ENCODE peak calls at places on chromosomes 6 and 20, in six cellular contexts. Q is lower lobe of right lung, X is body of pancreas, R is psoas muscle, N is HepG2, F is Panc1. L is an unnamed sample.

GRCh38 chr20:50931048-50931305 is 260 bp downstream of the ADNP start:
- ATAC-seq in Q (peak; percentile 62), X (peak; percentile 19), R (peak; percentile 47), N (peak; percentile 15), F (peak; percentile 61), L (peak; percentile 24)

GRCh38 chr6:90401933-90402830 is 105.5 kb upstream of the BACH2 start:
- ATAC-seq in Q (peak; percentile 14), X (no peak), R (no peak), N (no peak), F (no peak), L (no peak)

GRCh38 chr6:139990865-139991264 is 616.4 kb upstream of the CITED2 start:
- ATAC-seq in Q (peak; percentile 85), X (peak; percentile 42), R (peak; percentile 68), N (no peak), F (no peak), L (peak; percentile 82)

GRCh38 chr20:51121272-51121671 is 98.4 kb upstream of the KCNG1 start:
- ATAC-seq in Q (no peak), X (peak; percentile 36), R (no peak), N (no peak), F (peak; percentile 51), L (peak; percentile 25)

GRCh38 chr6:83592770-83593394 is 80.5 kb downstream of the PRSS35 start:
- ATAC-seq in Q (peak; percentile 53), X (peak; percentile 45), R (no peak), N (peak; percentile 98), F (peak; percentile 84), L (no peak)

GRCh38 chr6:128275030-128275429 is 245.4 kb downstream of the PTPRK start:
- ATAC-seq in Q (no peak), X (no peak), R (no peak), N (no peak), F (peak; percentile 85), L (no peak)

GRCh38 chr6:21807299-21807698 is 213.7 kb downstream of the SOX4 start:
- ATAC-seq in Q (no peak), X (no peak), R (no peak), N (no peak), F (no peak), L (no peak)

GRCh38 chr6:137102050-137102848 is 57.5 kb upstream of the IL20RA start:
- ATAC-seq in Q (no peak), X (no peak), R (no peak), N (no peak), F (no peak), L (no peak)

GRCh38 chr6:14730654-14731053 is 515.2 kb upstream of the JARID2 start:
- ATAC-seq in Q (no peak), X (no peak), R (no peak), N (no peak), F (no peak), L (no peak)

GRCh38 chr6:156423075-156423474 is 354.1 kb upstream of the ARID1B start:
- ATAC-seq in Q (no peak), X (no peak), R (no peak), N (no peak), F (no peak), L (no peak)

GRCh38 chr6:107101211-107101610 is 14.1 kb downstream of the BEND3 start:
- ATAC-seq in Q (no peak), X (no peak), R (peak; percentile 77), N (no peak), F (no peak), L (no peak)

GRCh38 chr20:50144362-50144761 is 9.2 kb downstream of the PEDS1 start:
- ATAC-seq in Q (peak; percentile 50), X (peak; percentile 39), R (peak; percentile 75), N (peak; percentile 23), F (peak; percentile 8), L (peak; percentile 91)

GRCh38 chr6:35452186-35453090 is at the start of gene FANCE:
- ATAC-seq in Q (peak; percentile 98), X (peak; percentile 98), R (peak; percentile 90), N (peak; percentile 88), F (peak; percentile 93), L (peak; percentile 97)

GRCh38 chr6:109036588-109037320 is 57.9 kb downstream of the SESN1 start:
- ATAC-seq in Q (no peak), X (no peak), R (no peak), N (no peak), F (no peak), L (no peak)

GRCh38 chr6:77456531-77457248 is 6.6 kb downstream of the HTR1B start:
- ATAC-seq in Q (no peak), X (peak; percentile 38), R (no peak), N (no peak), F (peak; percentile 56), L (peak; percentile 76)

GRCh38 chr6:106724337-106724736 is 95.0 kb downstream of the QRSL1 start:
- ATAC-seq in Q (no peak), X (no peak), R (peak; percentile 58), N (no peak), F (no peak), L (no peak)

GRCh38 chr20:61049684-61050083 is 202.4 kb upstream of the CDH4 start:
- ATAC-seq in Q (no peak), X (no peak), R (no peak), N (no peak), F (no peak), L (no peak)

GRCh38 chr20:59933296-59933848 is at the start of gene SYCP2:
- ATAC-seq in Q (peak; percentile 81), X (peak; percentile 84), R (peak; percentile 75), N (peak; percentile 5), F (peak; percentile 88), L (peak; percentile 80)

GRCh38 chr6:122947355-122947754 is 48.7 kb upstream of the CLVS2 start:
- ATAC-seq in Q (no peak), X (no peak), R (no peak), N (peak; percentile 68), F (no peak), L (no peak)

GRCh38 chr6:131822119-131822518 is 14.3 kb downstream of the ENPP1 start:
- ATAC-seq in Q (no peak), X (no peak), R (no peak), N (no peak), F (no peak), L (no peak)

GRCh38 chr20:37990571-37991151 is 42.6 kb downstream of the TTI1 start:
- ATAC-seq in Q (peak; percentile 64), X (peak; percentile 11), R (peak; percentile 59), N (no peak), F (no peak), L (no peak)

GRCh38 chr6:29708432-29709177 is 14.6 kb upstream of the HLA-F start:
- ATAC-seq in Q (peak; percentile 65), X (no peak), R (no peak), N (no peak), F (no peak), L (no peak)

GRCh38 chr6:38797391-38797790 is 82.3 kb downstream of the DNAH8 start:
- ATAC-seq in Q (no peak), X (peak; percentile 71), R (no peak), N (no peak), F (no peak), L (no peak)

GRCh38 chr20:14093652-14094051 is 98.3 kb downstream of the MACROD2 start:
- ATAC-seq in Q (peak; percentile 98), X (peak; percentile 74), R (no peak), N (no peak), F (no peak), L (no peak)

GRCh38 chr20:12928755-12929401 is 79.9 kb upstream of the SPTLC3 start:
- ATAC-seq in Q (no peak), X (peak; percentile 38), R (no peak), N (peak; percentile 59), F (no peak), L (no peak)

GRCh38 chr6:123529843-123530242 is 106.9 kb downstream of the TRDN start:
- ATAC-seq in Q (no peak), X (no peak), R (peak; percentile 88), N (no peak), F (no peak), L (no peak)

GRCh38 chr20:1816384-1817381 is 78.5 kb upstream of the SIRPA start:
- ATAC-seq in Q (no peak), X (no peak), R (peak; percentile 76), N (peak; percentile 22), F (no peak), L (peak; percentile 23)

GRCh38 chr20:59525500-59526241 is 78.7 kb upstream of the PHACTR3 start:
- ATAC-seq in Q (peak; percentile 78), X (peak; percentile 69), R (peak; percentile 48), N (peak; percentile 97), F (peak; percentile 94), L (peak; percentile 36)

GRCh38 chr6:79750806-79751205 is 119.7 kb downstream of the SH3BGRL2 start:
- ATAC-seq in Q (no peak), X (no peak), R (no peak), N (no peak), F (no peak), L (no peak)

GRCh38 chr6:118562248-118562647 is 14.2 kb downstream of the PLN start:
- ATAC-seq in Q (no peak), X (no peak), R (no peak), N (no peak), F (no peak), L (no peak)

GRCh38 chr20:45128066-45128465 is 3.8 kb upstream of the WFDC12 start:
- ATAC-seq in Q (peak; percentile 83), X (no peak), R (no peak), N (no peak), F (no peak), L (no peak)
- H3K27me3 ChIP-seq in Q (no peaks in the 10 kb centered on the region), X (no peaks in the 10 kb centered on the region), R (peaks cover 10% of the 10 kb centered on the region), N (peaks cover 6% of the 10 kb centered on the region), F (peaks cover 14% of the 10 kb centered on the region), L (peaks cover 32% of the 10 kb centered on the region)

DNA sequence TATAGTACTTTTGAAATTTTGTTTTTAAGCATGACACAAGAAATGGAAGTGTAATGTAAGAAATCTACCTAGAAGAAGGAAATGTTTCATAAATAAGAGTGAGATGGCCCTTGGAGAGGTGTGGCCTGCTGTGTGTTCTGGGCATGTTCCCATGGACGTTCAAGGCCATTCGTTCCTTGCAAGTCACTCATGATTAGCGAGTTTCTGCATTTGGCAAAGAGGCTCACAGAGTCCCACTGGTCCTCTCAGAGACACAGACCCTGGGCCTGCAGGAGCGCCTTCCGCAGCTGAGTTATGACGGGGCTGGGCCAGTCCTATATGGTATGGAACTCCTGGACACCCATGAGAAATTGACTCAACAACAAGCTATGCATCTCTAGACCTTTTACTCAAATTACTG is 7.2 kb downstream of the THBS2 start:
- ATAC-seq in Q (no peak), X (no peak), R (no peak), N (no peak), F (no peak), L (no peak)
- H3K9me3 ChIP-seq in Q (no peaks in the 10 kb centered on the region), X (no peaks in the 10 kb centered on the region), R (no peaks in the 10 kb centered on the region), N (no peaks in the 10 kb centered on the region), F (no peaks in the 10 kb centered on the region), L (no peaks in the 10 kb centered on the region)

DNA sequence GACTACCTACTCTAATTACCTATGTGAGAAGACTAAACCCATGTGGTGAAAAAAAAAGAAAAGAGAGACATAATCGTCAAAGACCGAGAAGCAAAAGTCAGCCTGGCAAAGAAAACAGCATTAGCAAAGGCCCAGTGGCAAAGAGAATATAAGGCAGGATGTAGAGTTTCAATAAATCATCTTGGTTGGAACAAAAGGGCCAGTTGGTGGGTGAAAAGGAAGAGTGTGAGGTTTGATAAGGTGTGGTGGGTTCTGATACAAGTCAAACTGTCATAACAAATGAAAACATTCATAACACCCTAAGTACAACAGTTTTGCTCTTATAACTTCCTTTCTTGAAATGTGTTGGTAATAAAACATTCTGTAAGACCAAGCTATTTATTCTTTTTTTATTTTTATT is 19.1 kb upstream of the GTF3C6 start:
- ATAC-seq in Q (no peak), X (no peak), R (no peak), N (no peak), F (no peak), L (no peak)
- H3K27me3 ChIP-seq in Q (no peaks in the 10 kb centered on the region), X (no peaks in the 10 kb centered on the region), R (no peaks in the 10 kb centered on the region), N (no peaks in the 10 kb centered on the region), F (no peaks in the 10 kb centered on the region), L (no peaks in the 10 kb centered on the region)

GRCh38 chr6:161333410-161333809 is 59.5 kb upstream of the AGPAT4 start:
- ATAC-seq in Q (no peak), X (no peak), R (no peak), N (no peak), F (no peak), L (no peak)

GRCh38 chr6:161327360-161327953 is 53.6 kb upstream of the AGPAT4 start:
- ATAC-seq in Q (no peak), X (no peak), R (no peak), N (no peak), F (no peak), L (no peak)
- H3K9me3 ChIP-seq in Q (peaks cover 3% of the 10 kb centered on the region), X (no peaks in the 10 kb centered on the region), R (peaks cover 4% of the 10 kb centered on the region), N (peaks cover 55% of the 10 kb centered on the region), F (peaks cover 3% of the 10 kb centered on the region), L (no peaks in the 10 kb centered on the region)

L was measured in gastroesophageal sphincter.